ENCODE peak calls at places on chromosomes 2 and 18, in five cellular contexts. C, M, I, H and J are unnamed samples.

GRCh38 chr2:219308142-219309093 is 783 bp downstream of the PTPRN start:
- DNase-seq in C (no peak), M (peak), I (peak), H (no peak), J (peak)

GRCh38 chr2:27831279-27832050 is 58.7 kb downstream of the RBKS start:
- DNase-seq in C (no peak), M (no peak), I (no peak), H (no peak), J (no peak)

GRCh38 chr2:235543126-235543750 is 49.4 kb downstream of the AGAP1 start:
- DNase-seq in C (no peak), M (no peak), I (no peak), H (no peak), J (no peak)

GRCh38 chr18:48657446-48658120 is 118.8 kb downstream of the CTIF start:
- DNase-seq in C (no peak), M (no peak), I (no peak), H (no peak), J (no peak)

GRCh38 chr2:128879161-128879560 is 560.5 kb upstream of the HS6ST1 start:
- DNase-seq in C (no peak), M (no peak), I (no peak), H (no peak), J (no peak)

GRCh38 chr2:215486973-215487372 is 51.1 kb upstream of the FN1 start:
- DNase-seq in C (no peak), M (no peak), I (no peak), H (no peak), J (no peak)

GRCh38 chr2:232042911-232043564 is 81.5 kb downstream of the DIS3L2 start:
- DNase-seq in C (no peak), M (no peak), I (no peak), H (no peak), J (no peak)

GRCh38 chr18:54671291-54671881 is 80.3 kb downstream of the DYNAP start:
- DNase-seq in C (no peak), M (peak), I (peak), H (no peak), J (no peak)

GRCh38 chr2:99879481-99879880 is 262.9 kb downstream of the AFF3 start:
- DNase-seq in C (no peak), M (no peak), I (no peak), H (no peak), J (no peak)

GRCh38 chr2:174023591-174024523 is 58.7 kb upstream of the SP3 start:
- DNase-seq in C (no peak), M (peak), I (peak), H (no peak), J (no peak)

GRCh38 chr2:233267516-233268245 is 16.2 kb downstream of the ATG16L1 start:
- DNase-seq in C (no peak), M (no peak), I (no peak), H (peak), J (no peak)

GRCh38 chr2:194383404-194383803 is 1273.6 kb upstream of the SLC39A10 start:
- DNase-seq in C (no peak), M (no peak), I (peak), H (no peak), J (no peak)

GRCh38 chr2:192245329-192245728 is 50.6 kb upstream of the TMEFF2 start:
- DNase-seq in C (no peak), M (no peak), I (no peak), H (no peak), J (no peak)

GRCh38 chr2:65395621-65396347 is 36.6 kb downstream of the SPRED2 start:
- DNase-seq in C (no peak), M (no peak), I (no peak), H (no peak), J (no peak)

GRCh38 chr18:79393181-79393598 is 2.5 kb upstream of the NFATC1 start:
- DNase-seq in C (no peak), M (no peak), I (no peak), H (no peak), J (no peak)

GRCh38 chr2:97788986-97789644 is 75.7 kb downstream of the ZAP70 start:
- DNase-seq in C (no peak), M (no peak), I (no peak), H (no peak), J (no peak)

GRCh38 chr18:8811115-8811514 is 105.8 kb downstream of the MTCL1 start:
- DNase-seq in C (no peak), M (no peak), I (no peak), H (no peak), J (no peak)

GRCh38 chr18:79748321-79749157 is 49.2 kb upstream of the KCNG2 start:
- DNase-seq in C (no peak), M (no peak), I (no peak), H (no peak), J (no peak)

GRCh38 chr2:150698016-150698661 is 210.7 kb upstream of the RND3 start:
- DNase-seq in C (no peak), M (no peak), I (no peak), H (no peak), J (peak)

GRCh38 chr2:26626606-26627005 is 14.6 kb downstream of the CIB4 start:
- DNase-seq in C (no peak), M (no peak), I (no peak), H (no peak), J (no peak)

GRCh38 chr2:149715005-149715592 is 127.5 kb upstream of the MMADHC start:
- DNase-seq in C (peak), M (peak), I (peak), H (no peak), J (peak)

GRCh38 chr2:150630587-150631235 is 143.2 kb upstream of the RND3 start:
- DNase-seq in C (no peak), M (no peak), I (no peak), H (no peak), J (no peak)

GRCh38 chr2:212863185-212863588 is 288.2 kb downstream of the IKZF2 start:
- DNase-seq in C (peak), M (peak), I (peak), H (peak), J (peak)

GRCh38 chr2:146807568-146808168 is 1037.2 kb upstream of the ACVR2A start:
- DNase-seq in C (no peak), M (no peak), I (no peak), H (no peak), J (no peak)

GRCh38 chr2:144509001-144509545 is 10.8 kb downstream of the ZEB2 start:
- DNase-seq in C (no peak), M (no peak), I (no peak), H (no peak), J (no peak)

GRCh38 chr2:235098736-235099494 is 147.1 kb downstream of the SH3BP4 start:
- DNase-seq in C (no peak), M (no peak), I (no peak), H (no peak), J (peak)

GRCh38 chr2:68237976-68238580 is 14.3 kb downstream of the PPP3R1 start:
- DNase-seq in C (no peak), M (no peak), I (no peak), H (no peak), J (no peak)

GRCh38 chr18:24212939-24213338 is 74.1 kb downstream of the CABYR start:
- DNase-seq in C (no peak), M (peak), I (peak), H (no peak), J (no peak)

GRCh38 chr2:233209117-233209977 is 42.1 kb upstream of the ATG16L1 start:
- DNase-seq in C (peak), M (peak), I (peak), H (no peak), J (no peak)

GRCh38 chr2:3595985-3596384 is 1.1 kb downstream of the COLEC11 start:
- DNase-seq in C (no peak), M (no peak), I (no peak), H (no peak), J (no peak)

GRCh38 chr2:108536133-108536780 is 2.0 kb downstream of the LIMS1 start:
- DNase-seq in C (no peak), M (peak), I (no peak), H (no peak), J (no peak)

GRCh38 chr2:76387294-76387693 is 676.6 kb upstream of the GCFC2 start:
- DNase-seq in C (no peak), M (no peak), I (no peak), H (no peak), J (no peak)

GRCh38 chr2:210445116-210445707 is 31.3 kb downstream of the LANCL1 start:
- DNase-seq in C (no peak), M (peak), I (peak), H (no peak), J (no peak)

GRCh38 chr2:239928457-239929350 is 96.4 kb downstream of the NDUFA10 start:
- DNase-seq in C (no peak), M (no peak), I (no peak), H (no peak), J (no peak)

GRCh38 chr18:934518-935123 is 29.9 kb downstream of the ADCYAP1 start:
- DNase-seq in C (no peak), M (no peak), I (no peak), H (no peak), J (no peak)

GRCh38 chr2:12244070-12244469 is 472.7 kb upstream of the TRIB2 start:
- DNase-seq in C (no peak), M (no peak), I (no peak), H (no peak), J (no peak)

GRCh38 chr2:208984376-208985100 is 439.3 kb upstream of the MAP2 start:
- DNase-seq in C (no peak), M (no peak), I (no peak), H (no peak), J (no peak)

GRCh38 chr18:905948-906415 is 1.3 kb downstream of the ADCYAP1 start:
- DNase-seq in C (no peak), M (no peak), I (no peak), H (no peak), J (no peak)

GRCh38 chr2:45763256-45763655 is 111.8 kb downstream of the PRKCE start:
- DNase-seq in C (no peak), M (no peak), I (no peak), H (no peak), J (no peak)

DNA sequence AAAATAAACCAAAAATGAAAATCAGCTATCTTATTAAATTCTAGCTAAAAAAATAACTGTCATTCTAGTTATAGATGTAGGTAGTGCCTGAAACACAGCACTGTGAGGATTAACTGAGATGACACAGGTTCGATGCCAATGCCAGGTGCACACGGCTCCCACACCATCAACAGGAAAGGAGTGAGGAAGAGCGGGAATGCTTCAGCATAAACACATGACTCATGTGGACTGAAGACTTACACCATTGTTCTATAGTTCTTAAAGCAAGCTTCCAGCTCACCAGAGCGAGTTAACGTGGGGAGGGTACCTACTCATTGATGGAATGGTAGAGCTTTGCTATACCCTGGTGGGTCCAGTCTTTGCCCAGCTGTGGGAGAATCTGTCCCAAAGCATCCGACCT is 76.7 kb downstream of the EMILIN2 start:
- DNase-seq in C (no peak), M (no peak), I (no peak), H (no peak), J (no peak)
- TF ChIP-seq JUND in C (no peak), M (no peak), I (no peak), H (no peak), J (no peak)

DNA sequence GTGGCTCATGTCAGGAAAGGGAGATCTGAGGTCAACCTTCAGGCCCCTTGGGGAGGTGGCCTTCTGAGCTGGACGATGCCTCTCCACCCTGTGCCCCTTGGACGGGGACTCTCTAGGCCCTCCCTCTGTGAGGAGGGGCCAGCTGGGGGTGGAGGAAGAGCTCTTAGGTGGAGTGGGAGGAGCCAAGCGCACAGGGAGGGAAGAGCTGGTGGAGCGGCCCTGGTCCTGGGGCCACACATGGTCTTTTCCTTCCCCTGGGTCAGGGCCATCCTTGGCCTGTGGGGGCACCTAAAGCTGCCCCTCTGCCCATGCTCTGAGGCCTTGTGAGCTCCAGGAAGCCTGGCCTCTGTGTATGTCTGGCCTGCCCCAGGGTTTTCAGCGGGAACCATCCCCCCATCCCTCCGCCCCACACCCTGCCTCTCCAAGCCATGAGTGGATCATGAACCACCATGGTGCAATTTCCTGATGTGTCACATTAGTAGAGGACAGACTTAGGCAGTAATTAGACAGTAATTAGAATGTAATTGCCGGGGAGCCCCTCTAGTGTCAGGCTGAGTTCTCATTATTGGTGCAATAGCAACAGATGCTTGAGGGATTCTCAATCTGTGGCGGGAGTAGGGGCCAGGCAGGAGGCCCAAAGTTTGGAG is 63.0 kb downstream of the GLI2 start:
- DNase-seq in C (no peak), M (no peak), I (no peak), H (no peak), J (no peak)
- TF ChIP-seq JUND in C (no peak), M (no peak), I (no peak), H (no peak), J (no peak)

DNA sequence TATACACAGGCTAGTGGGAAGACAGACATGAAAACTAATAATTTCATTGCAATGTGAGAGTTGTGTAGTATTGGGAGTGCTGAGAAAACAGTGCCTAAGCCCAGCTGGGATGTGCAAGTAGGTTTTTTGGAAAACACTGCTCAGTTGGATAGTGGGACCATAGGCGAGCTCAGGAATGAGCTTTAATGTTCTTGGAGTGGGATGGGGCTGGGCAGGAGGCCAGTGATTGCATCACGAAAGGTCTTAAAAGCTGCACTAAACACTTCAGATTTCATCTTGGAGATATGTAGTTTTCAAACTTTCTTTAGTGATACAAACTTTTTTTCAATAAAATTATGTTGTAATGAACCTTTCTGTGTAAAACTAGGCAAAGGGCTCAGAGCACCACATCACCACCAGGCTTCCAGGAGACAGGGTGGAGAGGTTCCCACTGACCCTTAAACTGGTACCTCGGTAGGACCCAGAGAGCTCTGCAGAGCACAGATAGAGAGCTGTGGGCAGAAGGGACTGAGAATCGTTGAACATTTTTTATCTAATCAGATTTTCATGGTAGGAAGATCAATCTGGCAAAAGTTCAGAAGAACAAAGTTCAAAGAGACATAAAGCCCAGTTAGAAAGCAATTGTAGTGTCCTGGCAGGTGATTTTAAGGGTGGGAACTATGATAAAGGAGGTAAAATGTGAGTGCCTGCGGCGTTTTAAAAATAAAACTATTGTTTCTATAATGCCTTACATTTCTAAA is 176.2 kb downstream of the TRABD2A start:
- DNase-seq in C (no peak), M (no peak), I (no peak), H (no peak), J (no peak)
- TF ChIP-seq JUND in C (no peak), M (no peak), I (no peak), H (no peak), J (no peak)

GRCh38 chr2:10303634-10304378 is 1.1 kb downstream of the HPCAL1 start:
- DNase-seq in C (no peak), M (peak), I (no peak), H (no peak), J (peak)
- TF ChIP-seq JUND in C (no peak), M (no peak), I (no peak), H (no peak), J (no peak)

DNA sequence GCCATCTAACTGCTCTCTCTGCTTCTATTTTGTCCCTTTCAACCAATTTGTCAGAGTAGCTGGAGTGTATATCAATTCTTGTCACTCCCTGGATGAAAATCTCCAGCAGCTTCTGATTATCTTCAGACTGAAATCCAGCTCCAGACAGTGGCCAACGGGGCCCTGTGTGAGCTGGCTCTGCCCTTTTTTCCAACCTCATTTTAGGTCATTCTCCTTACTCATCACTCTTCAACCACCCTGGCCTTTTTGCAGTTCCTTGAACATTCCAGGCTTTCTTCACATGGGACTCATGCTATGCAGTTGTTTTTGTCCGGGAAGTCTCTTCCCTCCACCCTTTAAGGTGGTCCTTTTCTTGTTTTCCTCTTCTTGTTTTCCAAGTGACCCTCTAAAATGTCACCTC is 15.4 kb upstream of the FAP start:
- DNase-seq in C (no peak), M (no peak), I (no peak), H (no peak), J (no peak)
- TF ChIP-seq JUND in C (no peak), M (no peak), I (no peak), H (no peak), J (no peak)